ENCODE peak calls at places on chromosomes 4 and X, in four cellular contexts. One of them, this sample, is unnamed.

GRCh38 chr4:39255266-39255665 is 72.9 kb downstream of the WDR19 start:
- DNase-seq in upper lobe of left lung: no peak
- DNase-seq in AG04450: no peak
- DNase-seq in ovary: no peak
- DNase-seq in this sample: no peak

GRCh38 chr4:72357908-72358307 is 211.1 kb downstream of the ADAMTS3 start:
- DNase-seq in upper lobe of left lung: no peak
- DNase-seq in AG04450: no peak
- DNase-seq in ovary: no peak
- DNase-seq in this sample: no peak

GRCh38 chr4:38860788-38861424 is 4.3 kb upstream of the TLR6 start:
- DNase-seq in ovary: no peak
- DNase-seq in upper lobe of left lung: peak
- DNase-seq in AG04450: no peak
- DNase-seq in this sample: no peak

GRCh38 chr4:80125252-80126177 is 52.5 kb upstream of the ANTXR2 start:
- DNase-seq in AG04450: no peak
- DNase-seq in ovary: no peak
- DNase-seq in upper lobe of left lung: no peak
- DNase-seq in this sample: no peak

GRCh38 chrX:129945131-129945530 is 37.3 kb upstream of the BCORL1 start:
- DNase-seq in ovary: no peak
- DNase-seq in AG04450: no peak
- DNase-seq in upper lobe of left lung: no peak
- DNase-seq in this sample: no peak

GRCh38 chr4:103415801-103416200 is 217.7 kb upstream of the CENPE start:
- DNase-seq in upper lobe of left lung: no peak
- DNase-seq in AG04450: no peak
- DNase-seq in ovary: no peak
- DNase-seq in this sample: no peak

GRCh38 chr4:13087041-13087440 is 397.1 kb downstream of the RAB28 start:
- DNase-seq in ovary: no peak
- DNase-seq in AG04450: no peak
- DNase-seq in upper lobe of left lung: no peak
- DNase-seq in this sample: no peak

GRCh38 chrX:150212672-150213480 is 150.2 kb upstream of the MAMLD1 start:
- DNase-seq in ovary: no peak
- DNase-seq in AG04450: no peak
- DNase-seq in upper lobe of left lung: peak
- DNase-seq in this sample: no peak

GRCh38 chr4:121181493-121181892 is 17.4 kb upstream of the TNIP3 start:
- DNase-seq in ovary: no peak
- DNase-seq in AG04450: no peak
- DNase-seq in upper lobe of left lung: no peak
- DNase-seq in this sample: no peak

GRCh38 chr4:4847011-4847410 is 12.5 kb upstream of the MSX1 start:
- DNase-seq in AG04450: no peak
- DNase-seq in upper lobe of left lung: no peak
- DNase-seq in ovary: no peak
- DNase-seq in this sample: no peak

GRCh38 chr4:133856736-133857355 is 344.7 kb downstream of the PABPC4L start:
- DNase-seq in AG04450: no peak
- DNase-seq in upper lobe of left lung: no peak
- DNase-seq in ovary: no peak
- DNase-seq in this sample: no peak

GRCh38 chr4:15676039-15676438 is 5.6 kb upstream of the FAM200B start:
- DNase-seq in upper lobe of left lung: no peak
- DNase-seq in AG04450: no peak
- DNase-seq in ovary: no peak
- DNase-seq in this sample: no peak

GRCh38 chr4:181860157-181860556 is 383.0 kb upstream of the TENM3 start:
- DNase-seq in ovary: no peak
- DNase-seq in upper lobe of left lung: no peak
- DNase-seq in AG04450: no peak
- DNase-seq in this sample: no peak

GRCh38 chr4:72846280-72847111 is 223.0 kb downstream of the COX18 start:
- DNase-seq in AG04450: no peak
- DNase-seq in ovary: no peak
- DNase-seq in upper lobe of left lung: no peak
- DNase-seq in this sample: no peak

GRCh38 chr4:79865253-79865652 is 207.8 kb downstream of the ANTXR2 start:
- DNase-seq in AG04450: no peak
- DNase-seq in upper lobe of left lung: no peak
- DNase-seq in ovary: no peak
- DNase-seq in this sample: no peak

GRCh38 chr4:122458625-122459024 is 2.1 kb upstream of the IL2 start:
- DNase-seq in ovary: no peak
- DNase-seq in AG04450: no peak
- DNase-seq in upper lobe of left lung: no peak
- DNase-seq in this sample: no peak

GRCh38 chr4:83686166-83686565 is 150.3 kb downstream of the GPAT3 start:
- DNase-seq in AG04450: no peak
- DNase-seq in upper lobe of left lung: no peak
- DNase-seq in ovary: no peak
- DNase-seq in this sample: no peak
- H3K4me3 ChIP-seq in AG04450: no peak
- H3K4me3 ChIP-seq in upper lobe of left lung: no peak
- H3K4me3 ChIP-seq in ovary: no peak
- H3K4me3 ChIP-seq in this sample: no peak

DNA sequence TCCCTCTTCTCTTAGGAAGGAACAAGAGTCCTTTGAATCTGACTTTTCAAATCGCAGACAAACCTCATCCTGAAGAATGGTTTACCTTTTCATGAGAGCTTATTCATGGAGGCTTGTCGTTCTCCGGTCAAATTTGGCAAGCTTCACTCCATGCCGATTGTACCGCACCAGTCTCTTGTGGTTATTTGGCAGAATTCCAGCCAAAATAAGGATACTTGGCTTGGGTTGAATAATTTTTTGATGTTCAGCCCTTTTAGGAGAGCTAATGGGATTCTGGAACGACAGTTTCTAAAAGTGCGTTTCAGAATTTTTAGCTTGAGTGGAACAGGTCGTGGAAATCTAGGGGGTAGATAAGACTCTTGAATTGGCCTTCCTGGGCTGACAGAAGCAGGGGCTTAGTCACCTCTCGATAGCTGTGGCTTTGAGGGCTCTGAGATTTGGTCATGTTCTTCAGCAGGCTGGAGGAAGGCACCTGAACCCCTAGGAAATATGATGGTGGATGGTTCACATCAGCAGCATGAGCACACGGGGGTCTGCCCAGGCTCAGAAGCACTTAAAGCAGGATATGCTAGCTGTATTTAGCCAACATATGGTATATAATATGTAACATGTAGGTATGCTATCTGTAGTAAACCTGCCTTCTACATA is 1.5 kb downstream of the KLHL2 start:
- DNase-seq in ovary: no peak
- DNase-seq in upper lobe of left lung: no peak
- DNase-seq in AG04450: no peak
- DNase-seq in this sample: no peak
- H3K4me3 ChIP-seq in ovary: peak
- H3K4me3 ChIP-seq in upper lobe of left lung: peak
- H3K4me3 ChIP-seq in AG04450: peak
- H3K4me3 ChIP-seq in this sample: peak

GRCh38 chr4:68751138-68751537 is 64.7 kb upstream of the UGT2B10 start:
- DNase-seq in upper lobe of left lung: no peak
- DNase-seq in ovary: no peak
- DNase-seq in AG04450: no peak
- DNase-seq in this sample: no peak

GRCh38 chr4:68748181-68748981 is 67.4 kb upstream of the UGT2B10 start:
- DNase-seq in AG04450: no peak
- DNase-seq in upper lobe of left lung: no peak
- DNase-seq in ovary: no peak
- DNase-seq in this sample: no peak

GRCh38 chr4:68750555-68750954 is 65.2 kb upstream of the UGT2B10 start:
- DNase-seq in ovary: no peak
- DNase-seq in AG04450: no peak
- DNase-seq in upper lobe of left lung: no peak
- DNase-seq in this sample: no peak
- H3K4me3 ChIP-seq in ovary: no peak
- H3K4me3 ChIP-seq in AG04450: no peak
- H3K4me3 ChIP-seq in upper lobe of left lung: no peak
- H3K4me3 ChIP-seq in this sample: no peak

DNA sequence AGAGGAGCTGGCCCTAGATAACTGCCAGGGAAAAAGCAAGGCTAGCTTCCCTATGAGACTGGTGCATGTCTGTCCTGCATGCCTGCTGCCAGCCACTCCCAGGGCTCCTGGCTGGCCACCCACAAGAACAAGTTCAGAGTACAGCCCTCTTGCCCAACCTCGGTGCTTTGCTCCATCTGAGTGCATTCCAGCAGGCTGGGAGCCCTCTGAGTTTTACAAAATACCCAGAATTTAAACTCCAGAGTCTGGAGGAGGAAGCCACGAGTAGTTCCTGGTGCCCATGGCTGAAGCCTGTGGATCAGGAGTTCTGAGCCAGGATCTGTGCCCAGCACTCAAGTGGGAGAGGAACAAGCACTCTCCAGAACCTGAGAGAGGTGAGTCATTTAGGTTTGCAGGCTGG is 111.6 kb downstream of the MAGEE2 start:
- DNase-seq in upper lobe of left lung: peak
- DNase-seq in ovary: no peak
- DNase-seq in AG04450: no peak
- DNase-seq in this sample: no peak
- H3K4me3 ChIP-seq in upper lobe of left lung: no peak
- H3K4me3 ChIP-seq in ovary: no peak
- H3K4me3 ChIP-seq in AG04450: no peak
- H3K4me3 ChIP-seq in this sample: no peak

GRCh38 chr4:2850966-2851782 is 7.5 kb downstream of the ADD1 start:
- DNase-seq in ovary: no peak
- DNase-seq in upper lobe of left lung: no peak
- DNase-seq in AG04450: no peak
- DNase-seq in this sample: no peak
- H3K4me3 ChIP-seq in ovary: no peak
- H3K4me3 ChIP-seq in upper lobe of left lung: no peak
- H3K4me3 ChIP-seq in AG04450: no peak
- H3K4me3 ChIP-seq in this sample: no peak

GRCh38 chr4:125526420-125526819 is 211.7 kb downstream of the FAT4 start:
- DNase-seq in ovary: no peak
- DNase-seq in AG04450: no peak
- DNase-seq in upper lobe of left lung: no peak
- DNase-seq in this sample: no peak

GRCh38 chr4:125529071-125529470 is 214.3 kb downstream of the FAT4 start:
- DNase-seq in AG04450: no peak
- DNase-seq in ovary: no peak
- DNase-seq in upper lobe of left lung: no peak
- DNase-seq in this sample: no peak
- H3K4me3 ChIP-seq in AG04450: no peak
- H3K4me3 ChIP-seq in ovary: no peak
- H3K4me3 ChIP-seq in upper lobe of left lung: no peak
- H3K4me3 ChIP-seq in this sample: no peak

GRCh38 chr4:20589436-20589835 is 110.8 kb upstream of the PACRGL start:
- DNase-seq in upper lobe of left lung: no peak
- DNase-seq in ovary: no peak
- DNase-seq in AG04450: no peak
- DNase-seq in this sample: no peak
- H3K4me3 ChIP-seq in upper lobe of left lung: no peak
- H3K4me3 ChIP-seq in ovary: no peak
- H3K4me3 ChIP-seq in AG04450: no peak
- H3K4me3 ChIP-seq in this sample: no peak

DNA sequence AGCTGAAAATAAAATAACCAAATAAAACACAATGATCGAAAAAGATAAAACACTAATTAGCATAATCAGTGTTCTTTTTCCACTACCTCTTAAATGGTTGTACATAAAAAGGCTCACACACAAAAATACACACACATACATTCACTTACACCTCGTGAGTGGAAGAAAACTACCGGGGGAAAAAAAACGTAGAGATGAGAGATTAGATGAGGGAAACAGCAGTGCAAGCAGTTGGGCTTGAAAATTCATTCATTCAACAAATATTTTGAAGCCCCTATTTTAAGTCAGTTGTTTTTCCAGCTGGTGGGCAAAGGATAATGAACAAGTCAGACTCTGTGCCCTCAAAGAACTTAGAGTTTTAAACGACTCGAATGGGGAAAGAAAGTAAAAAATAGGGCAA is 1.0 kb downstream of the TBCK start:
- DNase-seq in AG04450: no peak
- DNase-seq in upper lobe of left lung: no peak
- DNase-seq in ovary: no peak
- DNase-seq in this sample: no peak
- H3K4me3 ChIP-seq in AG04450: peak
- H3K4me3 ChIP-seq in upper lobe of left lung: peak
- H3K4me3 ChIP-seq in ovary: peak
- H3K4me3 ChIP-seq in this sample: peak

GRCh38 chrX:21658746-21659145 is 616 bp upstream of the KLHL34 start:
- DNase-seq in upper lobe of left lung: no peak
- DNase-seq in AG04450: no peak
- DNase-seq in ovary: no peak
- DNase-seq in this sample: no peak
- H3K4me3 ChIP-seq in upper lobe of left lung: peak
- H3K4me3 ChIP-seq in AG04450: no peak
- H3K4me3 ChIP-seq in ovary: no peak
- H3K4me3 ChIP-seq in this sample: no peak

This sample was measured in uterus.